ENCODE peak calls at places on chromosomes 5 and 9, in nine cellular contexts. O, P, V, X, T, L, W, S and G are unnamed samples.

GRCh38 chr5:91378683-91379601 is 4.2 kb downstream of the ARRDC3 start:
- DNase-seq in O (no peak), P (no peak), V (no peak), X (no peak), T (no peak), L (no peak), W (no peak), S (no peak), G (peak)

GRCh38 chr5:79111387-79111959 is at the start of gene BHMT:
- DNase-seq in O (no peak), P (no peak), V (no peak), X (peak), T (no peak), L (no peak), W (no peak), S (no peak), G (no peak)

GRCh38 chr9:88733651-88734470 is 198.9 kb downstream of the NXNL2 start:
- DNase-seq in O (peak), P (no peak), V (no peak), X (no peak), T (no peak), L (peak), W (no peak), S (no peak), G (no peak)

GRCh38 chr5:14081791-14082190 is 61.4 kb upstream of the TRIO start:
- DNase-seq in O (peak), P (no peak), V (no peak), X (no peak), T (no peak), L (peak), W (no peak), S (no peak), G (no peak)

GRCh38 chr9:86303316-86303975 is 21.1 kb upstream of the ISCA1 start:
- DNase-seq in O (peak), P (no peak), V (no peak), X (no peak), T (peak), L (no peak), W (no peak), S (no peak), G (peak)

GRCh38 chr5:108650997-108651396 is 96.7 kb upstream of the FER start:
- DNase-seq in O (no peak), P (no peak), V (no peak), X (no peak), T (no peak), L (peak), W (no peak), S (no peak), G (no peak)

GRCh38 chr9:75087824-75088645 is at the start of the genes NMRK1 and OSTF1:
- DNase-seq in O (peak), P (peak), V (peak), X (peak), T (peak), L (peak), W (peak), S (peak), G (peak)

GRCh38 chr5:7680260-7680659 is 170.7 kb downstream of the CFAP90 start:
- DNase-seq in O (no peak), P (no peak), V (no peak), X (no peak), T (no peak), L (no peak), W (no peak), S (no peak), G (no peak)

GRCh38 chr9:37290881-37291485 is 131.5 kb upstream of the GRHPR start:
- DNase-seq in O (peak), P (no peak), V (no peak), X (no peak), T (no peak), L (peak), W (no peak), S (peak), G (peak)

GRCh38 chr9:95719354-95719753 is 156.1 kb upstream of the ERCC6L2 start:
- DNase-seq in O (no peak), P (no peak), V (no peak), X (no peak), T (no peak), L (no peak), W (no peak), S (no peak), G (no peak)

GRCh38 chr5:100889896-100890295 is 13.2 kb downstream of the ST8SIA4 start:
- DNase-seq in O (no peak), P (no peak), V (no peak), X (no peak), T (no peak), L (no peak), W (no peak), S (no peak), G (peak)

GRCh38 chr5:154447074-154447725 is 1.4 kb downstream of the SAP30L start:
- DNase-seq in O (no peak), P (no peak), V (no peak), X (peak), T (no peak), L (no peak), W (no peak), S (no peak), G (no peak)

GRCh38 chr9:130235558-130236435 is 29.8 kb upstream of the HMCN2 start:
- DNase-seq in O (peak), P (peak), V (peak), X (peak), T (peak), L (peak), W (peak), S (peak), G (no peak)

GRCh38 chr5:165757756-165758155 is 2252.3 kb downstream of the MAT2B start:
- DNase-seq in O (no peak), P (no peak), V (no peak), X (no peak), T (no peak), L (no peak), W (no peak), S (no peak), G (no peak)

GRCh38 chr5:148864113-148864841 is 37.9 kb downstream of the ADRB2 start:
- DNase-seq in O (peak), P (no peak), V (no peak), X (no peak), T (no peak), L (peak), W (no peak), S (no peak), G (no peak)

GRCh38 chr9:114174876-114175771 is 19.8 kb downstream of the COL27A1 start:
- DNase-seq in O (peak), P (no peak), V (no peak), X (no peak), T (no peak), L (peak), W (no peak), S (no peak), G (peak)

GRCh38 chr9:112308576-112308975 is 24.8 kb downstream of the PTBP3 start:
- DNase-seq in O (no peak), P (no peak), V (no peak), X (no peak), T (no peak), L (no peak), W (peak), S (no peak), G (no peak)

GRCh38 chr5:17802256-17802655 is 168.0 kb downstream of the TAF11L14 start:
- DNase-seq in O (no peak), P (no peak), V (no peak), X (peak), T (no peak), L (no peak), W (no peak), S (no peak), G (no peak)

GRCh38 chr5:170219615-170220014 is 13.2 kb upstream of the C5orf58 start:
- DNase-seq in O (peak), P (no peak), V (no peak), X (no peak), T (no peak), L (peak), W (no peak), S (no peak), G (peak)

GRCh38 chr9:134224130-134224826 is 59.9 kb upstream of the RNU6ATAC start:
- DNase-seq in O (no peak), P (no peak), V (no peak), X (no peak), T (no peak), L (no peak), W (no peak), S (no peak), G (no peak)

GRCh38 chr5:176776141-176776865 is 34.1 kb upstream of the UNC5A start:
- DNase-seq in O (no peak), P (no peak), V (no peak), X (no peak), T (no peak), L (no peak), W (no peak), S (no peak), G (no peak)

GRCh38 chr5:73940747-73941146 is 314.8 kb downstream of the ARHGEF28 start:
- DNase-seq in O (no peak), P (no peak), V (no peak), X (no peak), T (no peak), L (no peak), W (no peak), S (no peak), G (no peak)

GRCh38 chr9:104879555-104880318 is 48.2 kb downstream of the ABCA1 start:
- DNase-seq in O (no peak), P (no peak), V (no peak), X (no peak), T (no peak), L (peak), W (no peak), S (no peak), G (no peak)

GRCh38 chr9:91187311-91187964 is 174.3 kb downstream of the AUH start:
- DNase-seq in O (no peak), P (no peak), V (no peak), X (no peak), T (no peak), L (no peak), W (no peak), S (no peak), G (no peak)

GRCh38 chr9:101336091-101336490 is 48.7 kb downstream of the BAAT start:
- DNase-seq in O (no peak), P (no peak), V (no peak), X (no peak), T (no peak), L (no peak), W (no peak), S (no peak), G (no peak)

GRCh38 chr9:110016340-110016739 is 191.6 kb downstream of the C9orf152 start:
- DNase-seq in O (peak), P (no peak), V (no peak), X (no peak), T (no peak), L (no peak), W (no peak), S (no peak), G (peak)